ENCODE peak calls at places on chromosomes 6 and 20, in four cellular contexts. P is chondrocyte, A is Calu3, X is heart left ventricle. O is an unnamed sample.

GRCh38 chr20:2332711-2333110 is 36.9 kb downstream of the TGM3 start:
- DNase-seq in P (no peak), A (no peak), X (no peak), O (no peak)

GRCh38 chr20:31716351-31716750 is 6.3 kb downstream of the BCL2L1 start:
- DNase-seq in P (no peak), A (no peak), X (no peak), O (no peak)

GRCh38 chr20:63174309-63175030 is 41.5 kb downstream of the YTHDF1 start:
- DNase-seq in P (no peak), A (no peak), X (no peak), O (no peak)

GRCh38 chr6:155889405-155889804 is 433.8 kb upstream of the NOX3 start:
- DNase-seq in P (no peak), A (no peak), X (no peak), O (no peak)

GRCh38 chr6:169370666-169371343 is 117.2 kb upstream of the THBS2 start:
- DNase-seq in P (no peak), A (peak), X (no peak), O (no peak)

GRCh38 chr20:1212607-1213396 is 9.5 kb downstream of the C20orf202 start:
- DNase-seq in P (no peak), A (peak), X (peak), O (peak)

GRCh38 chr6:41284726-41285125 is 1.8 kb downstream of the TREM1 start:
- DNase-seq in P (no peak), A (peak), X (no peak), O (no peak)

GRCh38 chr6:118875672-118876071 is 18.3 kb upstream of the ASF1A start:
- DNase-seq in P (no peak), A (no peak), X (no peak), O (no peak)

GRCh38 chr20:49775229-49775693 is 37.4 kb upstream of the SLC9A8 start:
- DNase-seq in P (no peak), A (peak), X (no peak), O (no peak)

GRCh38 chr6:145497006-145497405 is 238.3 kb downstream of the EPM2A start:
- DNase-seq in P (no peak), A (no peak), X (no peak), O (no peak)

GRCh38 chr6:138765896-138766487 is 7.6 kb upstream of the CCDC28A start:
- DNase-seq in P (no peak), A (no peak), X (no peak), O (peak)

GRCh38 chr6:41039060-41039998 is at the start of gene UNC5CL:
- DNase-seq in P (no peak), A (peak), X (no peak), O (peak)

GRCh38 chr20:21511850-21512633 is 1.8 kb downstream of the NKX2-2 start:
- DNase-seq in P (no peak), A (no peak), X (no peak), O (peak)

GRCh38 chr6:3403244-3404154 is 53.4 kb downstream of the SLC22A23 start:
- DNase-seq in P (no peak), A (peak), X (no peak), O (no peak)

GRCh38 chr20:36320898-36321695 is 15.0 kb downstream of the DLGAP4 start:
- DNase-seq in P (peak), A (no peak), X (no peak), O (no peak)

GRCh38 chr6:131949909-131950766 is 1.0 kb downstream of the CCN2 start:
- DNase-seq in P (peak), A (peak), X (peak), O (peak)

GRCh38 chr6:142729618-142730017 is 215.4 kb downstream of the HIVEP2 start:
- DNase-seq in P (no peak), A (no peak), X (no peak), O (no peak)

GRCh38 chr20:20731945-20732296 is 19.5 kb upstream of the RALGAPA2 start:
- DNase-seq in P (no peak), A (no peak), X (no peak), O (no peak)

DNA sequence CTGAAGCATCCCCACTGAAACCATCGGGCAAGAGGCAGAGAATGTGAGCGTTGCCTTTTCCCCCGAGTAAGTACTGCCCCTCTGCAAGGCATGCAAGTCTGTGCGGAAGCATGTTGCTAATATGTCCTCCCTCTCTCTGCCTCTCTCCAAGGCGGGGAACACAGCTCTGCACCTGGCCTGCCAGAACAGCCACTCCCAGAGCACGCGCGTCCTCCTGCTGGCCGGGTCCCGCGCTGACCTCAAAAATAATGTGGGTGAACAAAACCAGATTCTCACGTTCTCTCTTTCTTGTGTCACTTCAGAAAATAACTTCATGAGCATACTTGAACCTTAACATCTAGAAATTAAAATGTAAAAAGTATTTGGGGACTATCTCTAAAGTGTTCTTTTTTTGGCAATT is 26.4 kb downstream of the LYRM2 start:
- DNase-seq in P (no peak), A (no peak), X (no peak), O (no peak)
- TF ChIP-seq CTCF in P (peak), A (no peak), X (no peak), O (no peak)

GRCh38 chr6:158384671-158385110 is 72.4 kb downstream of the TULP4 start:
- DNase-seq in P (no peak), A (no peak), X (no peak), O (no peak)

GRCh38 chr6:158387578-158387977 is 75.3 kb downstream of the TULP4 start:
- DNase-seq in P (no peak), A (no peak), X (no peak), O (no peak)

GRCh38 chr6:158389188-158389919 is 77.1 kb downstream of the TULP4 start:
- DNase-seq in P (no peak), A (no peak), X (no peak), O (no peak)

GRCh38 chr6:158388727-158389126 is 76.5 kb downstream of the TULP4 start:
- DNase-seq in P (no peak), A (no peak), X (no peak), O (no peak)

DNA sequence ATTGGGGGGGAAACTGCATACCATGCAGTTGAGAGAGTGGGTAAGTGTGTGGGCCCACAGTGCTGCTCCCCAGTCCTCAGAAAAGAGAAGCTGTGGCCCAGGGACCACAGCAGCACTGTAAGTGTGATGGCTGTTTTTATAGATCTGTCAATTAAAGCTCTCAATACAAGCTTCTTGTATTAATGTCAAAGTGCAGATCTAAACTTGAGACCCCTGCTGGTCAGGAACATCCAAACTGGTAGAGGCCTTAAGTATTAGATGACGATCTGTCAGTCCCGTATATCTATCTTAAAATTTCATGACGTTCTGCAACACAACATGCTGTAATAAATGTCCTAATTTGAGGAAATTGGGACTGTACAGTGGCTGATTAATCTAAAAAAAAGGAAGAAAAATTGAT is 74.8 kb downstream of the TULP4 start:
- DNase-seq in P (no peak), A (no peak), X (no peak), O (no peak)
- TF ChIP-seq CTCF in P (peak), A (no peak), X (no peak), O (no peak)

DNA sequence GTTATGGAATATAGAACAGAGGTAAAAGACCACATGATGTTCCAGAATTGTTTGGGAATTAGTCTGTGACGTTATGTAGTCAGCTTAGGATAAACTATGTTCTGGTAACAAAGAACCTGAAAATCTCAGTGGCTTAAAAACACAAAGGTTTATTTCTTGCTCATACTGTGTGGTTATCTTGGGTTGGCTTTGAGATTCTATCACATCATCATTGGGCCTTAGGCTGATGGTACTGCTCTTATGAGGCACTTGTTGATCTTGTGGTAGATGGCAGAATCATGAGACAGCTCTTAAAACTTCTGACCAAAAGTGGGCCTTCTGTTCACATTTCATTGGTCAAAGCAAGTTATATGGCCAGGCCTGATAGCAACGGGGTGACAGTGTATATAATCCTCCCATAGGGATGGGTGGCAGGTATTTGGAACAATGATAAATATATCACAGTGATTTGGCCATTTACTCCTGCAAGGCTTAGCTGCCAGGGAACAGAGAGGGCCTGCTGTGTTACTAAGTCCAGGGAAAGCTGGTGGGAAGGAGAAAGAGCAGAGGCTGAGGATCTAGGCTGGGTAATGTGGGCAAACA is 13.5 kb downstream of the DHX35 start:
- DNase-seq in P (no peak), A (no peak), X (no peak), O (no peak)
- TF ChIP-seq CTCF in P (no peak), A (no peak), X (no peak), O (no peak)

DNA sequence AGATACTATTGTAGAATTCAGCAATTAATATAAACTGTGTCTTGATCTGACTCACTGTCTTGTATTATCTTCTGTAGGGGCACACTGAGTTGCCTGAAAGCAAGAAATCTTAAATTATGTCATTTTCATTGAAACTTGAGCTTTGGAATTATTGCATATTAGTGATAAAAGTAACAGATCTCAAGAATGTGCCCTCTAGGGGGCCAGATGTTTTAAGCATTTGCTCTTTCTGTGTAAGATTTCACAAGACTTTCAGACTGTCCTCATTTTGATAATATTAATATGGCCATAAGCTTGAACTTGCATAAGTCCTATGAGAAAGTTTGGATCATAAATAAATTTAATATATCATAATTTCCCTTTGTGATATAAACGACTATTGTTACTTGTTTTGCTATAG is 55.5 kb upstream of the MYO6 start:
- DNase-seq in P (no peak), A (no peak), X (no peak), O (no peak)
- TF ChIP-seq CTCF in P (peak), A (peak), X (no peak), O (no peak)

DNA sequence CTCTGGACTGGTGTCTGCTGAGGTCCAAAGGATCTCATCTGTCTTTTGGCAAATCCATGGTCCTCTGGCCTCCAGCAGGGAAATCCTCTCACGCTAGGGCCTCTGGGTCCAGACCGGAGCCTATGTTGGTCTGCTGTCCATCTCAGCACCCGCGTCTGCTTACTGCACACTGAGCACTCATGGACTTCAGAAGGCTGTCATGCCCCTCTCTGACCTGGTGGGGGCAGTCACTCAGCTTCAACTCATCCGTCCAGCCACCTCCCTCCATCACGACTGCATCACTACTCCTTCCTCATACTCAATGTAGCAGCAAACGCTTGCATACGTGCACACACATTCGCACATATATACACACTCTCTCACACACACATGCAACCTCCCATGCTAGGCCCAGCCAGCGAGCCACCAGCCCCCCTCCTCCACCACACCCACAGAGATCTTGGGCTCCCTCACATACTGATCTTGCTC is 33.3 kb downstream of the GABRR2 start:
- DNase-seq in P (no peak), A (peak), X (no peak), O (peak)
- TF ChIP-seq CTCF in P (peak), A (peak), X (no peak), O (peak)